ENCODE peak calls at places on chromosomes 3 and 15, in eight cellular contexts. K is mammary epithelial cell, H is SK-N-SH, W is GM23248, F is HCT116, L is GM23338, E is neural progenitor cell, T is astrocyte. B is an unnamed sample.

GRCh38 chr3:172673210-172673679 is 37.6 kb downstream of the NCEH1 start:
- DNase-seq in K (peak; percentile 73), H (peak; percentile 32), W (peak; percentile 78), F (peak; percentile 66), L (peak; percentile 85), E (peak; percentile 82), T (peak; percentile 51), B (peak; percentile 61)

GRCh38 chr15:30956216-30956803 is 35.1 kb downstream of the MTMR10 start:
- DNase-seq in K (no peak), H (no peak), W (no peak), F (no peak), L (no peak), E (no peak), T (peak; percentile 46), B (peak; percentile 22)

GRCh38 chr3:186993940-186994670 is 63.8 kb downstream of the ST6GAL1 start:
- DNase-seq in K (no peak), H (no peak), W (no peak), F (no peak), L (no peak), E (no peak), T (no peak), B (no peak)

GRCh38 chr3:136255672-136256406 is 5.7 kb downstream of the PCCB start:
- DNase-seq in K (no peak), H (no peak), W (no peak), F (no peak), L (no peak), E (no peak), T (no peak), B (no peak)

GRCh38 chr3:14388200-14388599 is 14.2 kb upstream of the SLC6A6 start:
- DNase-seq in K (no peak), H (no peak), W (peak; percentile 47), F (no peak), L (no peak), E (no peak), T (no peak), B (peak; percentile 58)

GRCh38 chr15:65512807-65513416 is 4.6 kb downstream of the DPP8 start:
- DNase-seq in K (no peak), H (no peak), W (peak; percentile 75), F (no peak), L (no peak), E (no peak), T (peak; percentile 89), B (peak; percentile 25)

GRCh38 chr3:153026026-153026425 is 136.0 kb upstream of the RAP2B start:
- DNase-seq in K (peak; percentile 21), H (peak; percentile 9), W (peak; percentile 74), F (peak; percentile 31), L (peak; percentile 71), E (peak; percentile 34), T (peak; percentile 14), B (no peak)

GRCh38 chr15:68775671-68776476 is 44.8 kb downstream of the ANP32A start:
- DNase-seq in K (no peak), H (no peak), W (peak; percentile 48), F (no peak), L (no peak), E (peak; percentile 26), T (peak; percentile 68), B (peak; percentile 91)

GRCh38 chr3:122912772-122913538 is 114.6 kb downstream of the SEMA5B start:
- DNase-seq in K (no peak), H (peak; percentile 24), W (no peak), F (no peak), L (peak; percentile 69), E (no peak), T (no peak), B (peak; percentile 51)

GRCh38 chr15:83766326-83766725 is 112.4 kb downstream of the ADAMTSL3 start:
- DNase-seq in K (no peak), H (no peak), W (no peak), F (no peak), L (no peak), E (no peak), T (peak; percentile 68), B (no peak)

GRCh38 chr3:62876064-62876463 is 848 bp upstream of the CADPS start:
- DNase-seq in K (peak; percentile 39), H (peak; percentile 2), W (peak; percentile 77), F (no peak), L (peak; percentile 97), E (peak; percentile 94), T (peak; percentile 64), B (peak; percentile 87)

DNA sequence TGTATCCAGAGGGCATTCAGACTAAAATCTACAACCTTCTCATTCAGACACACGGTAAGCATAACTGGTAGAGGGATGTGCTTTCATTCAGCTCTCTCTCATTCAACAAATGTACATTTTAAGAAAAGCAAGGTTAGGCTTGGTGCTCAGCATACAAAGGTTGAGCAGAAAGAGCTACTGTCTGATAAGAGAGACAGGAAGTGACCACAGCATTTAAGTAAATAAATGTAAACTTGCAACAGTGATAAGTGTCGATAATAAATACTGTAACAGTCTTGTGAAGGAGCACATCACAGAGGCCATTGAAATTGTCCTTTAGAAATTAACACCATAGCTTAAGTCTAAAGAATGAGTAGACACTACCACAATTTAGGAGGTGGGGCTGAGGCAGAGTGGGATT is 3.4 kb downstream of the CD96 start:
- DNase-seq in K (no peak), H (no peak), W (no peak), F (no peak), L (no peak), E (no peak), T (no peak), B (no peak)
- H3K4me3 ChIP-seq in K (no peak overlapping the region), H (no peak overlapping the region), W (no peak overlapping the region), F (no peak overlapping the region), L (no peak overlapping the region), E (no peak overlapping the region), T (no peak overlapping the region), B (no peak overlapping the region)

GRCh38 chr15:92840149-92840548 is 60.0 kb upstream of the CHD2 start:
- DNase-seq in K (peak; percentile 48), H (no peak), W (no peak), F (no peak), L (no peak), E (no peak), T (no peak), B (peak; percentile 50)

GRCh38 chr15:92843326-92843725 is 56.8 kb upstream of the CHD2 start:
- DNase-seq in K (no peak), H (no peak), W (no peak), F (no peak), L (no peak), E (no peak), T (no peak), B (no peak)

GRCh38 chr15:92846716-92847115 is 53.4 kb upstream of the CHD2 start:
- DNase-seq in K (no peak), H (no peak), W (peak; percentile 46), F (no peak), L (no peak), E (no peak), T (peak; percentile 36), B (no peak)

GRCh38 chr15:92845109-92845508 is 55.0 kb upstream of the CHD2 start:
- DNase-seq in K (peak; percentile 35), H (no peak), W (peak; percentile 60), F (no peak), L (no peak), E (no peak), T (peak; percentile 28), B (no peak)

GRCh38 chr15:92843819-92844218 is 56.3 kb upstream of the CHD2 start:
- DNase-seq in K (no peak), H (no peak), W (no peak), F (no peak), L (peak; percentile 13), E (no peak), T (no peak), B (no peak)
- H2AFZ ChIP-seq in K (no peak overlapping the region), H (no peak overlapping the region), W (no peak overlapping the region), F (no peak overlapping the region), L (peak overlapping the region; percentile 38), E (no peak overlapping the region), T (no peak overlapping the region), B (no peak overlapping the region)

GRCh38 chr3:132033471-132033870 is 1.3 kb downstream of the CPNE4 start:
- DNase-seq in K (no peak), H (no peak), W (no peak), F (no peak), L (peak; percentile 33), E (peak; percentile 35), T (no peak), B (no peak)

GRCh38 chr3:132034097-132034485 is 723 bp downstream of the CPNE4 start:
- DNase-seq in K (no peak), H (peak; percentile 23), W (no peak), F (no peak), L (peak; percentile 48), E (peak; percentile 12), T (no peak), B (no peak)

GRCh38 chr3:132032959-132033358 is 1.9 kb downstream of the CPNE4 start:
- DNase-seq in K (no peak), H (no peak), W (no peak), F (no peak), L (no peak), E (no peak), T (no peak), B (peak; percentile 5)

GRCh38 chr3:132038198-132038825 is 3.5 kb upstream of the CPNE4 start:
- DNase-seq in K (peak; percentile 49), H (peak; percentile 52), W (peak; percentile 64), F (no peak), L (peak; percentile 73), E (peak; percentile 44), T (no peak), B (peak; percentile 1)

DNA sequence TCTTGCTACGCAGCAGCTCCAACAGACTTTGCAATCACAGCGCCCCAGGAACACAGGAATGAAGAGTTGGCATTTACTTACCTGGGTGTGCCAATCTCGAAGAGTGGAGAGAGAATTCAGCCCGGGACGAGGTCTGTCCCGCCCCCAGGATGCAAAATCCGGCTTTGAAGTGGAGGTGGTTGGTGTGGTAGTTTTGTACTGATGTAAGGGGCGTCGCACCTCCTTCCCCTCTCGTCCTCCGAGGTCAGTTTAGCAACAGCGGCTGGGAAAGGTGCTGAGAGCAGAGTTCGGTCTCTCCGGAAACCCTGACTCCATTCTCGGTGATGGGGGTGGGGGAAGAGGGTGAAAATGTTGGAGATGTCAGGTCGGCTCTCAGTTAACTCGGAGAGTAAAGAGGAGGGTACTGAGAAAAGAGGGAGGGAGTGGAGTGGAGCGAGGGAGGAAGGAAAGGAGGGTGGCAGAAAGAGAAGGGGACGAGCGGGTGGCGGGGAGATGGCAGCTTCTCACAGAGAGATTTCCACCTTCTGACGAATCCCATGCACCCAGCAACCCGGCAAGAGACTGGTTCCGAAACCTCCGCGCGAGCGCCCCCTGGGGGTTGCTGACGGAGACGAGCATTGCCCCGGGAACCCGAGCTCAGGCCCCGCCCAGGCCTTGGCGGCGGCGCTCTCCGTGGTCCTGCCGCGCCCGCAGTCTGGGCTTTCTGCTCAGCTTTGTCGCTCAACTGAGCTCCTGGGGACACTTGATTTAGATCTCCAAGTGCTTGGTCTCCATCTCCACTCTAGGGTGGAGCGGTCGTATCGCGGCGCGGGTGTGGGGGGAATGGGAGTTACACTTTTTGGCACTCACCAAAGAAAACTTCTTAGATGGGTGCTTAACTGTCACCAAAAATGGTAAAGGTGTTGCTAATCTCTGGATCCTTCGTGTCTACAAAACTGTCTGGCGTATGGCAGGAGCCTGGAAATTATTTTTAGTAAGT is at the start of gene CPNE4:
- DNase-seq in K (peak; percentile 82), H (peak; percentile 93), W (peak; percentile 90), F (peak; percentile 33), L (peak; percentile 94), E (peak; percentile 95), T (peak; percentile 21), B (peak; percentile 94)
- H3K4me3 ChIP-seq in K (peak within 1 kb of the TSS; percentile 55), H (peak within 1 kb of the TSS; percentile 64), W (peak within 1 kb of the TSS; percentile 75), F (no peak within 1 kb of the TSS), L (peak within 1 kb of the TSS; percentile 80), E (peak within 1 kb of the TSS; percentile 48), T (peak within 1 kb of the TSS; percentile 52), B (peak within 1 kb of the TSS; percentile 58)

DNA sequence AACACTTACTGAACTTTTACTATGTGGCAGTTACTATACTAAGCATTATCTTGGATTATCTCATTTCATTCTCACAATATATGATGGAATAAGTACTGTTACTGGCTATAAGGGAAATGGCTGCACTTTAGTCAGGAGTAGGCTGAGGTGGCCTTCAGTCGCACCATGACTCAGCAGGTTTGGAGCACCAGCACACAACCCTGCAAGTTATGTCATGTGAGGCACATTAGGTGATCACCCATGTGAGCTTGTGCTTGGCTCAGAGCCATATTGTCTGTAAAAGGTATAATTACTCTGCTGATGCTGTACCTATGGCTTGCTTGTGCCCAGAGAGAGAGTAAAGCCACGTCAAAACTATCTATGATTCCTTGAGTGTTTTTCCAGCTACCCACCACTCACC is 54.1 kb upstream of the TIPARP start:
- DNase-seq in K (peak; percentile 82), H (no peak), W (peak; percentile 53), F (no peak), L (no peak), E (no peak), T (no peak), B (no peak)
- H2AFZ ChIP-seq in K (no peak overlapping the region), H (no peak overlapping the region), W (no peak overlapping the region), F (peak overlapping the region; percentile 30), L (peak overlapping the region; percentile 28), E (no peak overlapping the region), T (no peak overlapping the region), B (no peak overlapping the region)

B was measured in osteoblast.